ENCODE peak calls at places on chromosomes 3 and 15, in six cellular contexts. P is H9, R is body of pancreas, M is IMR-90, W is suprapubic skin, A is testis. U is an unnamed sample.

GRCh38 chr15:36585774-36586173 is 6.3 kb downstream of the CDIN1 start:
- DNase-seq in W (no peak), M (no peak), A (no peak), P (no peak), R (no peak), U (no peak)

GRCh38 chr15:39578851-39579486 is 1.9 kb upstream of the THBS1 start:
- DNase-seq in M (peak; percentile 52), W (no peak), P (no peak), A (no peak), R (no peak), U (no peak)

GRCh38 chr15:92448370-92448769 is 54.7 kb downstream of the ST8SIA2 start:
- DNase-seq in M (no peak), R (no peak), A (no peak), P (no peak), W (no peak), U (no peak)

GRCh38 chr3:153215497-153215896 is 53.5 kb downstream of the RAP2B start:
- DNase-seq in R (no peak), W (no peak), A (no peak), M (no peak), P (no peak), U (no peak)

GRCh38 chr3:129087138-129087702 is 26.6 kb downstream of the GP9 start:
- DNase-seq in W (no peak), M (peak; percentile 23), R (peak; percentile 72), P (no peak), A (peak; percentile 64), U (peak; percentile 58)

GRCh38 chr3:135125171-135125801 is 330.2 kb downstream of the EPHB1 start:
- DNase-seq in W (no peak), P (no peak), R (no peak), M (peak; percentile 27), A (peak; percentile 23), U (no peak)

GRCh38 chr3:18649666-18650363 is 224.7 kb upstream of the SATB1 start:
- DNase-seq in R (no peak), W (no peak), P (no peak), A (no peak), M (no peak), U (no peak)

GRCh38 chr3:171791695-171792082 is 18.6 kb downstream of the PLD1 start:
- DNase-seq in M (peak; percentile 70), A (no peak), R (no peak), P (no peak), W (no peak), U (no peak)

GRCh38 chr15:39291036-39291435 is 289.8 kb upstream of the THBS1 start:
- DNase-seq in A (no peak), M (no peak), W (no peak), P (no peak), R (no peak), U (no peak)

GRCh38 chr3:58164199-58164879 is 46.4 kb downstream of the DNASE1L3 start:
- DNase-seq in M (peak; percentile 81), A (peak; percentile 84), W (no peak), P (no peak), R (peak; percentile 97), U (peak; percentile 91)

GRCh38 chr3:156206157-156206556 is 85.8 kb downstream of the KCNAB1 start:
- DNase-seq in P (no peak), R (no peak), W (no peak), A (no peak), M (peak; percentile 17), U (no peak)

GRCh38 chr15:84689858-84690257 is 26.1 kb downstream of the SEC11A start:
- DNase-seq in W (no peak), P (no peak), R (no peak), A (no peak), M (no peak), U (no peak)

GRCh38 chr3:187651282-187651681 is 18.9 kb downstream of the SST start:
- DNase-seq in R (no peak), W (no peak), M (no peak), P (no peak), A (no peak), U (no peak)

GRCh38 chr3:123412811-123413588 is 35.9 kb downstream of the ADCY5 start:
- DNase-seq in W (no peak), R (no peak), M (no peak), P (no peak), A (peak; percentile 76), U (peak; percentile 76)

DNA sequence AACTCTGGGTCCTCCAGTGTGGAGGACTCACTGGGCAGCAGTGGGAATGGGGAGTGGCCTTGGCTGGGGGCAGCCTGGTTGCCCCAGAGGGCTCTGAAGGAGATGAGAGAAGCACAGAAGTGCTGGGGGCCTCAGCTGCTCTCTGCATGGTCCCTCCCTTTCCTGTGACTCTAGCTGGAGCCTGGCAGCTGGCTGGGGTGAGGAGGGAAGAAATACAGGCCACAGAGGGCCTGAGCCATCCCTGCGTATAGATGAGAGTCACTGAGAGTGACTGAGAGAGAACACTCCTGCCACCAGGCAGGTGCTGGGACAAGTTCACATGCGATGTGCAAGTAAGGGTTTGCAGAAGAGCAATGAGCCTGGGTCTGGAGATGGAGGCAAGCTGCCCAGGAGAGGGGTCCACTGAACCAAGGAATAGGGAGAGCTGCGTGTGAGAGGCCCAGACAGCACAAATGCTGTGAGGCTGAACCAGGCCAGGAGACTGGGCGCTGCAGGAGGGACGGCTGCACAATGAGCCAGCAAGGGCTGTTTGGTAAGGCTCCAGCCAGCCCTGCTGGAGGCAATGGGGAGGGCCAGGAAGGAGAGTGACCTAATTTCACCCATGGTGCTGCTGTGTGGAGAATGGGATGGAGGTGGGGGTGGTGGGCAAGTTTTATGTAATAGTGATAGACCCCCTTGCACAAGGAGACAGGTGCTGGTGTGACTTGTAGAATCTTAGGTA is 87.2 kb downstream of the CLSTN2 start:
- DNase-seq in P (no peak), A (peak; percentile 31), M (no peak), R (peak; percentile 19), W (no peak), U (peak; percentile 50)
- TF ChIP-seq CTCF in P (no peak), A (no peak), M (no peak), R (no peak), W (no peak), U (no peak)

GRCh38 chr3:160183375-160184076 is 41.7 kb upstream of the C3orf80 start:
- DNase-seq in M (peak; percentile 65), R (no peak), A (no peak), W (no peak), P (no peak), U (no peak)
- H3K4me1 ChIP-seq in M (peaks cover 2% of the 10 kb centered on the region), R (peaks cover 19% of the 10 kb centered on the region), A (no peaks in the 10 kb centered on the region), W (peaks cover 14% of the 10 kb centered on the region), P (no peaks in the 10 kb centered on the region), U (peaks cover 20% of the 10 kb centered on the region)

GRCh38 chr3:186105543-186105942 is 3.3 kb downstream of the ETV5 start:
- DNase-seq in P (no peak), A (no peak), M (no peak), W (no peak), R (no peak), U (no peak)

GRCh38 chr3:186107148-186108105 is 1.5 kb downstream of the ETV5 start:
- DNase-seq in M (peak; percentile 68), W (peak; percentile 76), A (peak; percentile 91), R (peak; percentile 80), P (peak; percentile 81), U (peak; percentile 58)

GRCh38 chr3:186109897-186110803 is 1.3 kb upstream of the ETV5 start:
- DNase-seq in P (peak; percentile 44), R (peak; percentile 57), A (peak; percentile 39), M (peak; percentile 21), W (peak; percentile 76), U (peak; percentile 37)

GRCh38 chr3:186108941-186109865 is at the start of gene ETV5:
- DNase-seq in A (peak; percentile 100), R (peak; percentile 99), P (peak; percentile 100), W (peak; percentile 100), M (peak; percentile 99), U (peak; percentile 100)

GRCh38 chr3:186108106-186108940 is 566 bp downstream of the ETV5 start:
- DNase-seq in M (peak; percentile 66), A (peak; percentile 28), W (peak; percentile 78), P (peak; percentile 74), R (peak; percentile 52), U (peak; percentile 71)
- TF ChIP-seq CTCF in M (no peak), A (no peak), W (no peak), P (no peak), R (no peak), U (no peak)

DNA sequence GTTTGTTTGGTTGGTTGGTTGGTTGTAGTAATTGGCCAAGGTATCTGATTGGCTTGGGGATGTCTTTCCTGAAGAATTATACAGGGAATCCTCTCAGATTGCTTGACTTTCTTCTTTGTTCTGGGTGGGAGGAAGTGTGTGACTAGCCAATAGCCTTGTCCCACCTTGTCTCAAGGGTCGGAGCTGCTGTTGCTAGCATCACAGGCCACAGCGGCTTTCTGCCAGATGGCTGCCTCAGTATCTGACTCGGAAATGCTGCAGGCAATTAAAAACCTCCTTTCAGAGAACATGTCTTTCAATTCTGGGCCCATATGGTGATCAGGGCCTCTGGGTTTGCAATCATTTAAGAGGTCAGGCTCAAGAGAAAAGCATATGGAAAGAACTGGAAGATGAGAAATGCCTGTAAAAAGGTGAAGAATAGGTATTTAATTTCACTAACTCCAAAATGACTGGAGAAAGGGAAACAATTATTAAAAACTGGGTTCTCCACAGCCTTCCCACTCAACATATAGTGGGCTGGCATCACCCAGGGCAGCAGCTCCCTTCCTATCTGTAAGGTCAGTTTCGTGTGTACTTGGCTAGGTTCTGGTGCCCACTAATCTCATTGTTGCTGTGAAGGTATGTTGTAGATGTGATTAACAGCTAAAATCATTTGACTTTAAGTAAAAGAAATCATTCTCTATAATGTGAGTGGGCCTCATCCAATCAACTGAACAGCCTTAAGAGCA is 32.4 kb downstream of the TGFBR2 start:
- DNase-seq in P (no peak), A (no peak), M (no peak), R (no peak), W (no peak), U (peak; percentile 54)
- H3K4me1 ChIP-seq in P (peaks cover 5% of the 10 kb centered on the region), A (no peaks in the 10 kb centered on the region), M (peaks cover 8% of the 10 kb centered on the region), R (peaks cover 44% of the 10 kb centered on the region), W (peaks cover 66% of the 10 kb centered on the region), U (peaks cover 90% of the 10 kb centered on the region)

GRCh38 chr3:141260131-141260927 is 28.7 kb downstream of the PXYLP1 start:
- DNase-seq in R (no peak), P (no peak), A (no peak), M (no peak), W (no peak), U (no peak)
- TF ChIP-seq CTCF in R (no peak), P (no peak), A (no peak), M (no peak), W (no peak), U (no peak)